ENCODE peak calls at places on chromosomes 13 and 19, in eight cellular contexts. One of them, this sample, is unnamed.

GRCh38 chr19:37243206-37243632 is 25.2 kb downstream of the ZNF383 start:
- DNase-seq in CD4-positive, alpha-beta T cell: no peak
- DNase-seq in endothelial cell: no peak
- DNase-seq in choroid plexus epithelial cell: no peak
- DNase-seq in RWPE2: no peak
- DNase-seq in lower leg skin: no peak
- DNase-seq in ascending aorta: no peak
- DNase-seq in fibroblast of lung: no peak
- DNase-seq in this sample: peak; percentile 2

GRCh38 chr13:113904411-113904810 is 40.5 kb upstream of the GAS6 start:
- DNase-seq in endothelial cell: peak; percentile 41
- DNase-seq in lower leg skin: peak; percentile 16
- DNase-seq in ascending aorta: no peak
- DNase-seq in CD4-positive, alpha-beta T cell: peak; percentile 13
- DNase-seq in RWPE2: no peak
- DNase-seq in fibroblast of lung: no peak
- DNase-seq in choroid plexus epithelial cell: peak; percentile 48
- DNase-seq in this sample: peak; percentile 75

GRCh38 chr13:48723168-48723567 is 69.4 kb downstream of the CYSLTR2 start:
- DNase-seq in CD4-positive, alpha-beta T cell: no peak
- DNase-seq in endothelial cell: no peak
- DNase-seq in fibroblast of lung: no peak
- DNase-seq in lower leg skin: no peak
- DNase-seq in ascending aorta: no peak
- DNase-seq in choroid plexus epithelial cell: no peak
- DNase-seq in RWPE2: no peak
- DNase-seq in this sample: no peak

GRCh38 chr19:54955356-54955755 is 8.0 kb upstream of the NLRP7 start:
- DNase-seq in RWPE2: no peak
- DNase-seq in fibroblast of lung: no peak
- DNase-seq in CD4-positive, alpha-beta T cell: no peak
- DNase-seq in ascending aorta: no peak
- DNase-seq in lower leg skin: no peak
- DNase-seq in endothelial cell: no peak
- DNase-seq in choroid plexus epithelial cell: peak; percentile 2
- DNase-seq in this sample: peak; percentile 10

GRCh38 chr13:95564948-95565347 is 12.4 kb downstream of the CLDN10 start:
- DNase-seq in CD4-positive, alpha-beta T cell: no peak
- DNase-seq in ascending aorta: no peak
- DNase-seq in endothelial cell: no peak
- DNase-seq in fibroblast of lung: peak; percentile 57
- DNase-seq in choroid plexus epithelial cell: peak; percentile 63
- DNase-seq in RWPE2: no peak
- DNase-seq in lower leg skin: no peak
- DNase-seq in this sample: peak; percentile 92

GRCh38 chr19:48997972-48998371 is 4.3 kb downstream of the RUVBL2 start:
- DNase-seq in RWPE2: no peak
- DNase-seq in endothelial cell: peak; percentile 83
- DNase-seq in lower leg skin: no peak
- DNase-seq in ascending aorta: no peak
- DNase-seq in choroid plexus epithelial cell: peak; percentile 75
- DNase-seq in CD4-positive, alpha-beta T cell: peak; percentile 27
- DNase-seq in fibroblast of lung: peak; percentile 43
- DNase-seq in this sample: peak; percentile 64

GRCh38 chr19:19077103-19077502 is 13.3 kb downstream of the SLC25A42 start:
- DNase-seq in choroid plexus epithelial cell: no peak
- DNase-seq in CD4-positive, alpha-beta T cell: no peak
- DNase-seq in fibroblast of lung: no peak
- DNase-seq in endothelial cell: no peak
- DNase-seq in RWPE2: no peak
- DNase-seq in lower leg skin: no peak
- DNase-seq in ascending aorta: no peak
- DNase-seq in this sample: no peak

GRCh38 chr13:108897955-108898354 is 268.5 kb downstream of the MYO16 start:
- DNase-seq in fibroblast of lung: no peak
- DNase-seq in CD4-positive, alpha-beta T cell: no peak
- DNase-seq in choroid plexus epithelial cell: peak; percentile 13
- DNase-seq in endothelial cell: no peak
- DNase-seq in lower leg skin: no peak
- DNase-seq in ascending aorta: no peak
- DNase-seq in RWPE2: no peak
- DNase-seq in this sample: no peak

GRCh38 chr19:1411255-1412191 is 4.1 kb downstream of the DAZAP1 start:
- DNase-seq in RWPE2: no peak
- DNase-seq in fibroblast of lung: peak; percentile 66
- DNase-seq in choroid plexus epithelial cell: no peak
- DNase-seq in endothelial cell: no peak
- DNase-seq in ascending aorta: no peak
- DNase-seq in CD4-positive, alpha-beta T cell: no peak
- DNase-seq in lower leg skin: no peak
- DNase-seq in this sample: no peak

GRCh38 chr19:45402469-45403070 is 2.3 kb downstream of the PPP1R13L start:
- DNase-seq in lower leg skin: peak; percentile 53
- DNase-seq in endothelial cell: peak; percentile 79
- DNase-seq in CD4-positive, alpha-beta T cell: no peak
- DNase-seq in RWPE2: peak; percentile 88
- DNase-seq in fibroblast of lung: no peak
- DNase-seq in ascending aorta: no peak
- DNase-seq in choroid plexus epithelial cell: no peak
- DNase-seq in this sample: peak; percentile 83
- TF ChIP-seq CTCF in lower leg skin: no peak
- TF ChIP-seq CTCF in endothelial cell: peak; percentile 77
- TF ChIP-seq CTCF in CD4-positive, alpha-beta T cell: no peak
- TF ChIP-seq CTCF in RWPE2: peak; percentile 83
- TF ChIP-seq CTCF in fibroblast of lung: peak; percentile 28
- TF ChIP-seq CTCF in ascending aorta: peak; percentile 43
- TF ChIP-seq CTCF in choroid plexus epithelial cell: no peak
- TF ChIP-seq CTCF in this sample: no peak

DNA sequence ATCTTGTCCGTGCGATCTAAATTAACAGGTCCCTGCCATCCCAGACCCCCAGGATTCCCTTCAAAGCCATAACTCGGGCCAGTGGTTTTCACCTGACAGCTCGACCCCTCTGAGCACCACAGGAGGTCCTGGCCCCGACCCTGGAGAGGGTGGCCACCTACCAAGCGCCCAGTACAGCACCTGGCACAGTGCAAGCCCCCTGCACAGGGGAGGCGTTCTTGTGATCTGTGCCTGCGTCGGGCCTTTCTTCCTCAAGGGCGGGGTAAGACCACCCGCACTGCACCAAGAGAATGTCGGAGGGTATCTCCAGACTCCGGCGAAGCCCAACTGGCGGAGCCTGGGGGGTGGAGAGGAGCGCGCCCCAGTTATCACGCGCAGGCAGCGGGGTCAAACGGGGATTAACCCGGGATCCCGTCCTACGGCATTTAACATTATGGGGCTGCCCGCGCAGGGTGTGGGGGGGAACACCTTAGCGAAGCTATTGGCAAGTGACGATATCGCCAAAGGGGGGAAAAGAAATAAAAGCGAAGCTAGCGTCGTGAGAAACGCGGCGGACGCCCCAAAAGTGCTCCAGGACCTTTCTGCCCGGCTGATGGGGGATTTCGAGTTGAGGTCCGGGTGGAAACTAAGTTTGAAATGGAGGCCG is 1.3 kb upstream of the HNRNPL start:
- DNase-seq in choroid plexus epithelial cell: peak; percentile 20
- DNase-seq in RWPE2: no peak
- DNase-seq in fibroblast of lung: no peak
- DNase-seq in CD4-positive, alpha-beta T cell: no peak
- DNase-seq in lower leg skin: no peak
- DNase-seq in endothelial cell: peak; percentile 30
- DNase-seq in ascending aorta: no peak
- DNase-seq in this sample: no peak
- TF ChIP-seq CTCF in choroid plexus epithelial cell: no peak
- TF ChIP-seq CTCF in RWPE2: no peak
- TF ChIP-seq CTCF in fibroblast of lung: no peak
- TF ChIP-seq CTCF in CD4-positive, alpha-beta T cell: no peak
- TF ChIP-seq CTCF in lower leg skin: no peak
- TF ChIP-seq CTCF in endothelial cell: no peak
- TF ChIP-seq CTCF in ascending aorta: no peak
- TF ChIP-seq CTCF in this sample: no peak

DNA sequence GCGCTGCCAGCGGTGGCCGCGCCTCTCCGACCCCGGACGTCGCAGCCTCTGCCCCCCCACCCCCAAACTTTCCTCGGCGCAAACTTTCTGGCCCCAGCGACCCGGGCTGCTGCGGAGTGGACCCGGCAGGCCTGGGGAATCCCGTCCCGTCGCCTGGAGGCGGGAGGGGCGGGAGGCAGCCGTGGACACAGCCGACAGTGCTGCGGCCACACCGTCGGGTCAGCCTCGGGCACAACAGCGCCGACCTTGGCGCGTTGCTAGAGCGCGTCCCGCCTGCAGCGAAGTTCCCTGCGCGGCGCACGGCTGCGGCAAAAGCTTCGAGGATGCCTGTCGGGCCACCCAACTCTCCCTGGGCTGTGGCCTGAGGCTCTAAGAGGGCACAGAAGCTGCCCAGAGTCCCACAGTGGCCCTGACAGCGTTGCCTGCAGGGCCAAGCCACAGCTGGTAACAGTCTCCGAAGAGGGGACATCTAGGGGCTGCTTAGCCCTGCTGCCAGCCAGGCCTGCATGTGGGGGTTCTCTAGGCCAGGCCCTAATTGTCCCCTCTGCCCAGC is 1.3 kb downstream of the NFIX start:
- DNase-seq in choroid plexus epithelial cell: no peak
- DNase-seq in CD4-positive, alpha-beta T cell: no peak
- DNase-seq in RWPE2: no peak
- DNase-seq in ascending aorta: no peak
- DNase-seq in endothelial cell: no peak
- DNase-seq in fibroblast of lung: peak; percentile 43
- DNase-seq in lower leg skin: no peak
- DNase-seq in this sample: no peak
- TF ChIP-seq CTCF in choroid plexus epithelial cell: no peak
- TF ChIP-seq CTCF in CD4-positive, alpha-beta T cell: no peak
- TF ChIP-seq CTCF in RWPE2: no peak
- TF ChIP-seq CTCF in ascending aorta: no peak
- TF ChIP-seq CTCF in endothelial cell: no peak
- TF ChIP-seq CTCF in fibroblast of lung: no peak
- TF ChIP-seq CTCF in lower leg skin: no peak
- TF ChIP-seq CTCF in this sample: no peak

GRCh38 chr19:5365905-5366304 is 25.3 kb upstream of the PTPRS start:
- DNase-seq in endothelial cell: no peak
- DNase-seq in RWPE2: no peak
- DNase-seq in CD4-positive, alpha-beta T cell: no peak
- DNase-seq in fibroblast of lung: no peak
- DNase-seq in lower leg skin: no peak
- DNase-seq in choroid plexus epithelial cell: no peak
- DNase-seq in ascending aorta: no peak
- DNase-seq in this sample: no peak

GRCh38 chr19:5367530-5368133 is 27.0 kb upstream of the PTPRS start:
- DNase-seq in endothelial cell: no peak
- DNase-seq in CD4-positive, alpha-beta T cell: no peak
- DNase-seq in ascending aorta: no peak
- DNase-seq in fibroblast of lung: no peak
- DNase-seq in lower leg skin: no peak
- DNase-seq in RWPE2: no peak
- DNase-seq in choroid plexus epithelial cell: no peak
- DNase-seq in this sample: no peak

GRCh38 chr19:5372572-5373200 is 32.1 kb upstream of the PTPRS start:
- DNase-seq in RWPE2: no peak
- DNase-seq in lower leg skin: no peak
- DNase-seq in choroid plexus epithelial cell: no peak
- DNase-seq in fibroblast of lung: no peak
- DNase-seq in ascending aorta: no peak
- DNase-seq in CD4-positive, alpha-beta T cell: no peak
- DNase-seq in endothelial cell: no peak
- DNase-seq in this sample: no peak

GRCh38 chr19:5369304-5369703 is 28.7 kb upstream of the PTPRS start:
- DNase-seq in choroid plexus epithelial cell: no peak
- DNase-seq in CD4-positive, alpha-beta T cell: no peak
- DNase-seq in RWPE2: no peak
- DNase-seq in endothelial cell: no peak
- DNase-seq in lower leg skin: no peak
- DNase-seq in ascending aorta: no peak
- DNase-seq in fibroblast of lung: no peak
- DNase-seq in this sample: no peak

GRCh38 chr19:5369962-5370367 is 29.4 kb upstream of the PTPRS start:
- DNase-seq in choroid plexus epithelial cell: peak; percentile 56
- DNase-seq in endothelial cell: peak; percentile 91
- DNase-seq in RWPE2: no peak
- DNase-seq in ascending aorta: no peak
- DNase-seq in lower leg skin: no peak
- DNase-seq in fibroblast of lung: peak; percentile 17
- DNase-seq in CD4-positive, alpha-beta T cell: peak; percentile 9
- DNase-seq in this sample: peak; percentile 66
- TF ChIP-seq CTCF in choroid plexus epithelial cell: peak; percentile 82
- TF ChIP-seq CTCF in endothelial cell: peak; percentile 63
- TF ChIP-seq CTCF in RWPE2: peak; percentile 45
- TF ChIP-seq CTCF in ascending aorta: no peak
- TF ChIP-seq CTCF in lower leg skin: no peak
- TF ChIP-seq CTCF in fibroblast of lung: peak; percentile 61
- TF ChIP-seq CTCF in CD4-positive, alpha-beta T cell: peak; percentile 23
- TF ChIP-seq CTCF in this sample: peak; percentile 51

GRCh38 chr13:26706381-26706780 is 54.2 kb downstream of the GPR12 start:
- DNase-seq in endothelial cell: peak; percentile 22
- DNase-seq in lower leg skin: no peak
- DNase-seq in CD4-positive, alpha-beta T cell: no peak
- DNase-seq in fibroblast of lung: no peak
- DNase-seq in choroid plexus epithelial cell: no peak
- DNase-seq in ascending aorta: no peak
- DNase-seq in RWPE2: no peak
- DNase-seq in this sample: no peak
- TF ChIP-seq CTCF in endothelial cell: no peak
- TF ChIP-seq CTCF in lower leg skin: no peak
- TF ChIP-seq CTCF in CD4-positive, alpha-beta T cell: no peak
- TF ChIP-seq CTCF in fibroblast of lung: no peak
- TF ChIP-seq CTCF in choroid plexus epithelial cell: no peak
- TF ChIP-seq CTCF in ascending aorta: no peak
- TF ChIP-seq CTCF in RWPE2: no peak
- TF ChIP-seq CTCF in this sample: no peak

This sample was measured in MCF 10A.